ENCODE peak calls at places on chromosomes 12 and 14, in nine cellular contexts. B, X, W, S, Q, Z, M, J and T are unnamed samples.

GRCh38 chr14:60116181-60116580 is 24.5 kb downstream of the PCNX4 start:
- DNase-seq in B (no peak), X (no peak), W (no peak), S (no peak), Q (no peak), Z (no peak), M (no peak), J (no peak), T (no peak)

GRCh38 chr12:130438243-130438620 is 100.5 kb downstream of the PIWIL1 start:
- DNase-seq in B (no peak), X (no peak), W (no peak), S (no peak), Q (no peak), Z (no peak), M (no peak), J (no peak), T (no peak)

GRCh38 chr12:12990700-12991468 is 9.2 kb downstream of the HEBP1 start:
- DNase-seq in B (no peak), X (no peak), W (no peak), S (no peak), Q (no peak), Z (no peak), M (no peak), J (no peak), T (no peak)

GRCh38 chr14:94481468-94482131 is 5.6 kb upstream of the SERPINA9 start:
- DNase-seq in B (no peak), X (peak), W (no peak), S (peak), Q (no peak), Z (no peak), M (no peak), J (no peak), T (no peak)

GRCh38 chr12:14219156-14219555 is 146.3 kb upstream of the ATF7IP start:
- DNase-seq in B (peak), X (no peak), W (no peak), S (no peak), Q (no peak), Z (no peak), M (no peak), J (no peak), T (no peak)

GRCh38 chr12:4164591-4165558 is 108.7 kb upstream of the CCND2 start:
- DNase-seq in B (peak), X (peak), W (peak), S (peak), Q (peak), Z (peak), M (peak), J (no peak), T (peak)

GRCh38 chr12:89574736-89575208 is 48.9 kb upstream of the POC1B start:
- DNase-seq in B (no peak), X (peak), W (no peak), S (no peak), Q (no peak), Z (no peak), M (no peak), J (no peak), T (no peak)

GRCh38 chr12:49951411-49952105 is 1.0 kb downstream of the AQP2 start:
- DNase-seq in B (no peak), X (no peak), W (no peak), S (peak), Q (no peak), Z (no peak), M (no peak), J (no peak), T (no peak)

GRCh38 chr12:79415754-79416435 is 274.9 kb downstream of the PAWR start:
- DNase-seq in B (peak), X (peak), W (peak), S (no peak), Q (no peak), Z (no peak), M (no peak), J (peak), T (no peak)

GRCh38 chr14:101035466-101036225 is 132.1 kb upstream of the RTL1 start:
- DNase-seq in B (no peak), X (no peak), W (no peak), S (peak), Q (no peak), Z (no peak), M (no peak), J (no peak), T (no peak)

GRCh38 chr14:55270832-55271571 is at the start of gene FBXO34:
- DNase-seq in B (peak), X (peak), W (peak), S (peak), Q (peak), Z (peak), M (peak), J (peak), T (peak)

GRCh38 chr12:25482637-25483036 is 70.4 kb downstream of the LMNTD1 start:
- DNase-seq in B (no peak), X (no peak), W (no peak), S (no peak), Q (no peak), Z (no peak), M (no peak), J (no peak), T (no peak)

GRCh38 chr12:115828151-115828550 is 449.3 kb downstream of the MED13L start:
- DNase-seq in B (no peak), X (no peak), W (no peak), S (no peak), Q (no peak), Z (no peak), M (no peak), J (no peak), T (no peak)

GRCh38 chr12:15050664-15051063 is 77.8 kb downstream of the PDE6H start:
- DNase-seq in B (no peak), X (peak), W (no peak), S (no peak), Q (no peak), Z (no peak), M (no peak), J (no peak), T (no peak)

GRCh38 chr12:47781479-47782371 is 8.7 kb downstream of the SLC48A1 start:
- DNase-seq in B (no peak), X (no peak), W (no peak), S (no peak), Q (no peak), Z (no peak), M (no peak), J (no peak), T (no peak)

GRCh38 chr12:111298583-111299436 is 70.1 kb downstream of the PHETA1 start:
- DNase-seq in B (peak), X (peak), W (peak), S (no peak), Q (peak), Z (peak), M (peak), J (peak), T (peak)

GRCh38 chr12:88360349-88360748 is 218.2 kb downstream of the TMTC3 start:
- DNase-seq in B (no peak), X (no peak), W (no peak), S (no peak), Q (no peak), Z (no peak), M (no peak), J (no peak), T (no peak)

GRCh38 chr12:94147991-94148840 is at the start of gene PLXNC1:
- DNase-seq in B (peak), X (peak), W (peak), S (peak), Q (peak), Z (peak), M (peak), J (peak), T (peak)

GRCh38 chr12:15688202-15688736 is 100.9 kb downstream of the EPS8 start:
- DNase-seq in B (peak), X (no peak), W (peak), S (no peak), Q (peak), Z (no peak), M (no peak), J (peak), T (no peak)

GRCh38 chr14:100030441-100031153 is 34.6 kb upstream of the EVL start:
- DNase-seq in B (no peak), X (peak), W (no peak), S (no peak), Q (peak), Z (no peak), M (no peak), J (peak), T (no peak)

GRCh38 chr12:14774944-14775651 is 28.2 kb downstream of the WBP11 start:
- DNase-seq in B (peak), X (peak), W (peak), S (peak), Q (peak), Z (peak), M (no peak), J (peak), T (no peak)

GRCh38 chr12:25769076-25769945 is 189.2 kb upstream of the RASSF8 start:
- DNase-seq in B (no peak), X (peak), W (no peak), S (no peak), Q (peak), Z (no peak), M (no peak), J (peak), T (no peak)

GRCh38 chr12:25135531-25136154 is 59.3 kb downstream of the DNAI7 start:
- DNase-seq in B (no peak), X (peak), W (no peak), S (no peak), Q (no peak), Z (peak), M (no peak), J (no peak), T (no peak)

GRCh38 chr14:42563313-42563712 is 956.6 kb downstream of the LRFN5 start:
- DNase-seq in B (no peak), X (no peak), W (no peak), S (no peak), Q (no peak), Z (no peak), M (no peak), J (no peak), T (no peak)

GRCh38 chr14:81219821-81220487 is 805 bp downstream of the GTF2A1 start:
- DNase-seq in B (peak), X (peak), W (peak), S (no peak), Q (peak), Z (peak), M (peak), J (peak), T (peak)